ENCODE peak calls at places on chromosome 3, in five cellular contexts. O is naive thymus-derived CD8-positive, alpha-beta T cell; F is glutamatergic neuron; Q is neuronal stem cell; J is testis. L is an unnamed sample.
A peak's percentile ranks its signal among the peaks of the same experiment; 100 is the strongest.

GRCh38 chr3:179015551-179016020 is 56.0 kb downstream of the ZMAT3 start:
- DNase-seq in F (no peak), J (peak; percentile 66), O (peak; percentile 67), Q (peak; percentile 68), L (peak; percentile 51)

GRCh38 chr3:52769786-52770445 is 824 bp downstream of the NEK4 start:
- DNase-seq in J (peak; percentile 17), Q (no peak), O (no peak), F (no peak), L (no peak)

GRCh38 chr3:123620338-123620737 is 35.5 kb upstream of the HACD2 start:
- DNase-seq in Q (no peak), F (no peak), J (peak; percentile 85), O (no peak), L (no peak)

GRCh38 chr3:52072020-52072419 is 15.6 kb upstream of the DUSP7 start:
- DNase-seq in J (no peak), O (peak; percentile 39), Q (no peak), F (no peak), L (no peak)

GRCh38 chr3:16316396-16316795 is 51.4 kb downstream of the OXNAD1 start:
- DNase-seq in Q (no peak), F (no peak), J (no peak), O (no peak), L (no peak)

GRCh38 chr3:53776494-53777101 is 69.6 kb downstream of the CHDH start:
- DNase-seq in J (no peak), Q (no peak), F (no peak), O (no peak), L (no peak)

GRCh38 chr3:139222100-139222657 is 121.6 kb upstream of the MRPS22 start:
- DNase-seq in O (no peak), Q (no peak), F (no peak), J (no peak), L (no peak)

GRCh38 chr3:55551644-55552043 is 64.5 kb upstream of the WNT5A start:
- DNase-seq in J (no peak), Q (no peak), F (no peak), O (no peak), L (no peak)

GRCh38 chr3:140424211-140424610 is 253.7 kb upstream of the TRIM42 start:
- DNase-seq in J (no peak), Q (no peak), F (no peak), O (no peak), L (no peak)

GRCh38 chr3:112395166-112395894 is 62.4 kb downstream of the CD200 start:
- DNase-seq in O (no peak), F (no peak), J (no peak), Q (no peak), L (no peak)

GRCh38 chr3:28853830-28854229 is 427.0 kb upstream of the RBMS3 start:
- DNase-seq in Q (no peak), J (no peak), O (no peak), F (no peak), L (no peak)